ENCODE peak calls at places on chromosomes 13 and 19, in eight cellular contexts. One of them, this sample, is unnamed.

GRCh38 chr13:51731759-51732158 is 72.2 kb downstream of the DHRS12 start:
- DNase-seq in thoracic aorta: no peak
- DNase-seq in SK-N-MC: peak
- DNase-seq in esophagus muscularis mucosa: no peak
- DNase-seq in HL-60: no peak
- DNase-seq in SJCRH30: peak
- DNase-seq in epithelial cell of prostate: no peak
- DNase-seq in neural progenitor cell: no peak
- DNase-seq in this sample: no peak

GRCh38 chr19:29429021-29429420 is 96.8 kb upstream of the VSTM2B start:
- DNase-seq in neural progenitor cell: no peak
- DNase-seq in SJCRH30: no peak
- DNase-seq in HL-60: no peak
- DNase-seq in epithelial cell of prostate: no peak
- DNase-seq in SK-N-MC: no peak
- DNase-seq in esophagus muscularis mucosa: no peak
- DNase-seq in thoracic aorta: no peak
- DNase-seq in this sample: no peak

GRCh38 chr19:18802354-18802753 is 11.2 kb upstream of the COMP start:
- DNase-seq in thoracic aorta: no peak
- DNase-seq in HL-60: no peak
- DNase-seq in SK-N-MC: no peak
- DNase-seq in neural progenitor cell: peak
- DNase-seq in SJCRH30: peak
- DNase-seq in esophagus muscularis mucosa: no peak
- DNase-seq in epithelial cell of prostate: no peak
- DNase-seq in this sample: peak

GRCh38 chr13:65725001-65725400 is 1505.1 kb downstream of the PCDH9 start:
- DNase-seq in epithelial cell of prostate: no peak
- DNase-seq in esophagus muscularis mucosa: no peak
- DNase-seq in HL-60: no peak
- DNase-seq in thoracic aorta: no peak
- DNase-seq in SJCRH30: no peak
- DNase-seq in SK-N-MC: peak
- DNase-seq in neural progenitor cell: no peak
- DNase-seq in this sample: no peak

GRCh38 chr13:22227895-22228294 is 557.0 kb downstream of the FGF9 start:
- DNase-seq in epithelial cell of prostate: no peak
- DNase-seq in esophagus muscularis mucosa: no peak
- DNase-seq in SJCRH30: no peak
- DNase-seq in neural progenitor cell: no peak
- DNase-seq in HL-60: no peak
- DNase-seq in thoracic aorta: no peak
- DNase-seq in SK-N-MC: no peak
- DNase-seq in this sample: no peak

GRCh38 chr13:35690546-35690945 is 214.1 kb upstream of the MAB21L1 start:
- DNase-seq in thoracic aorta: no peak
- DNase-seq in neural progenitor cell: no peak
- DNase-seq in SJCRH30: peak
- DNase-seq in esophagus muscularis mucosa: no peak
- DNase-seq in SK-N-MC: no peak
- DNase-seq in HL-60: no peak
- DNase-seq in epithelial cell of prostate: peak
- DNase-seq in this sample: no peak

GRCh38 chr19:38697197-38697596 is 47.1 kb downstream of the CAPN12 start:
- DNase-seq in HL-60: no peak
- DNase-seq in epithelial cell of prostate: no peak
- DNase-seq in thoracic aorta: no peak
- DNase-seq in esophagus muscularis mucosa: no peak
- DNase-seq in neural progenitor cell: no peak
- DNase-seq in SJCRH30: no peak
- DNase-seq in SK-N-MC: no peak
- DNase-seq in this sample: no peak

GRCh38 chr19:44694184-44694579 is 4.8 kb upstream of the CEACAM16 start:
- DNase-seq in esophagus muscularis mucosa: no peak
- DNase-seq in epithelial cell of prostate: no peak
- DNase-seq in SK-N-MC: no peak
- DNase-seq in thoracic aorta: no peak
- DNase-seq in SJCRH30: no peak
- DNase-seq in neural progenitor cell: no peak
- DNase-seq in HL-60: peak
- DNase-seq in this sample: no peak

GRCh38 chr19:3851254-3852176 is 17.3 kb downstream of the ZFR2 start:
- DNase-seq in esophagus muscularis mucosa: no peak
- DNase-seq in SK-N-MC: no peak
- DNase-seq in HL-60: no peak
- DNase-seq in epithelial cell of prostate: no peak
- DNase-seq in SJCRH30: no peak
- DNase-seq in neural progenitor cell: no peak
- DNase-seq in thoracic aorta: no peak
- DNase-seq in this sample: no peak

GRCh38 chr13:34748078-34748477 is 194.0 kb upstream of the NBEA start:
- DNase-seq in SJCRH30: no peak
- DNase-seq in SK-N-MC: no peak
- DNase-seq in esophagus muscularis mucosa: no peak
- DNase-seq in thoracic aorta: no peak
- DNase-seq in HL-60: no peak
- DNase-seq in neural progenitor cell: no peak
- DNase-seq in epithelial cell of prostate: no peak
- DNase-seq in this sample: no peak

GRCh38 chr13:50512602-50513527 is 330.6 kb downstream of the DLEU7 start:
- DNase-seq in thoracic aorta: no peak
- DNase-seq in esophagus muscularis mucosa: no peak
- DNase-seq in neural progenitor cell: peak
- DNase-seq in HL-60: peak
- DNase-seq in epithelial cell of prostate: no peak
- DNase-seq in SK-N-MC: no peak
- DNase-seq in SJCRH30: peak
- DNase-seq in this sample: peak

GRCh38 chr19:50042363-50043024 is 16.7 kb downstream of the ZNF473 start:
- DNase-seq in SJCRH30: no peak
- DNase-seq in thoracic aorta: no peak
- DNase-seq in esophagus muscularis mucosa: no peak
- DNase-seq in neural progenitor cell: no peak
- DNase-seq in SK-N-MC: no peak
- DNase-seq in HL-60: no peak
- DNase-seq in epithelial cell of prostate: no peak
- DNase-seq in this sample: no peak

GRCh38 chr19:51339313-51339686 is 2.6 kb downstream of the VSIG10L start:
- DNase-seq in HL-60: peak
- DNase-seq in esophagus muscularis mucosa: no peak
- DNase-seq in epithelial cell of prostate: no peak
- DNase-seq in SJCRH30: no peak
- DNase-seq in SK-N-MC: no peak
- DNase-seq in thoracic aorta: no peak
- DNase-seq in neural progenitor cell: peak
- DNase-seq in this sample: no peak

GRCh38 chr19:45218887-45219780 is 26.1 kb downstream of the EXOC3L2 start:
- DNase-seq in epithelial cell of prostate: no peak
- DNase-seq in SJCRH30: no peak
- DNase-seq in neural progenitor cell: no peak
- DNase-seq in SK-N-MC: no peak
- DNase-seq in thoracic aorta: no peak
- DNase-seq in esophagus muscularis mucosa: no peak
- DNase-seq in HL-60: no peak
- DNase-seq in this sample: no peak

GRCh38 chr13:100890645-100891044 is 216.1 kb upstream of the TMTC4 start:
- DNase-seq in HL-60: no peak
- DNase-seq in esophagus muscularis mucosa: no peak
- DNase-seq in SK-N-MC: no peak
- DNase-seq in SJCRH30: peak
- DNase-seq in thoracic aorta: no peak
- DNase-seq in neural progenitor cell: no peak
- DNase-seq in epithelial cell of prostate: no peak
- DNase-seq in this sample: no peak

GRCh38 chr13:92948034-92948433 is 278.6 kb upstream of the GPC6 start:
- DNase-seq in SK-N-MC: no peak
- DNase-seq in SJCRH30: no peak
- DNase-seq in epithelial cell of prostate: no peak
- DNase-seq in HL-60: no peak
- DNase-seq in neural progenitor cell: no peak
- DNase-seq in esophagus muscularis mucosa: no peak
- DNase-seq in thoracic aorta: no peak
- DNase-seq in this sample: no peak

GRCh38 chr19:1284979-1285736 is 515 bp upstream of the EFNA2 start:
- DNase-seq in neural progenitor cell: peak
- DNase-seq in SK-N-MC: no peak
- DNase-seq in HL-60: no peak
- DNase-seq in thoracic aorta: no peak
- DNase-seq in epithelial cell of prostate: no peak
- DNase-seq in SJCRH30: peak
- DNase-seq in esophagus muscularis mucosa: no peak
- DNase-seq in this sample: no peak

GRCh38 chr19:7729831-7730285 is 2.1 kb downstream of the CLEC4G start:
- DNase-seq in HL-60: no peak
- DNase-seq in esophagus muscularis mucosa: no peak
- DNase-seq in epithelial cell of prostate: no peak
- DNase-seq in neural progenitor cell: no peak
- DNase-seq in SK-N-MC: no peak
- DNase-seq in SJCRH30: no peak
- DNase-seq in thoracic aorta: no peak
- DNase-seq in this sample: no peak

GRCh38 chr19:18379803-18380747 is 5.9 kb upstream of the GDF15 start:
- DNase-seq in SK-N-MC: no peak
- DNase-seq in SJCRH30: peak
- DNase-seq in HL-60: peak
- DNase-seq in esophagus muscularis mucosa: peak
- DNase-seq in thoracic aorta: peak
- DNase-seq in epithelial cell of prostate: peak
- DNase-seq in neural progenitor cell: no peak
- DNase-seq in this sample: peak

GRCh38 chr19:35223856-35224505 is 4.6 kb downstream of the FAM187B start:
- DNase-seq in SK-N-MC: no peak
- DNase-seq in neural progenitor cell: no peak
- DNase-seq in HL-60: no peak
- DNase-seq in epithelial cell of prostate: no peak
- DNase-seq in esophagus muscularis mucosa: peak
- DNase-seq in thoracic aorta: no peak
- DNase-seq in SJCRH30: no peak
- DNase-seq in this sample: no peak

GRCh38 chr13:62357887-62358645 is 942.4 kb upstream of the PCDH20 start:
- DNase-seq in thoracic aorta: no peak
- DNase-seq in HL-60: peak
- DNase-seq in neural progenitor cell: peak
- DNase-seq in esophagus muscularis mucosa: no peak
- DNase-seq in SJCRH30: peak
- DNase-seq in epithelial cell of prostate: no peak
- DNase-seq in SK-N-MC: no peak
- DNase-seq in this sample: peak

DNA sequence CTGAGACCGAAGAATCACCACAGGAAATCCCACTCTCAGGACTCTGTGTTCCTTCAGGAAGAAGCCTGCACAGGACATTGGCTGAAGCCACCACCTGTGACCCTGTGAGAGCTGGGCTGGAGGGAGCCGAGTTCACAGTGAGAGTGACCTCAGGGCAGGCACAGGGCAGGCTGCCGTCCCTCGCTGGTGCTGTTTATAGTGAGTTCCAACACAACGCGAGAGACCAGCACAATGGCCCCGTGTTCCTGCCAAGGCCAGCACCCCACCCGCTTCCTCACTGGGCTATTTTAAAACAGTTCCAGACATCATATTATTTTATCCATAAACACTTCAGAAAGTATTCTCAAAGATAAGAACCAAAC is 18.4 kb upstream of the GAS6 start:
- DNase-seq in SK-N-MC: no peak
- DNase-seq in neural progenitor cell: no peak
- DNase-seq in thoracic aorta: no peak
- DNase-seq in SJCRH30: no peak
- DNase-seq in HL-60: no peak
- DNase-seq in epithelial cell of prostate: no peak
- DNase-seq in esophagus muscularis mucosa: peak
- DNase-seq in this sample: no peak
- H3K27ac ChIP-seq in SK-N-MC: no peak
- H3K27ac ChIP-seq in neural progenitor cell: no peak
- H3K27ac ChIP-seq in thoracic aorta: peak
- H3K27ac ChIP-seq in SJCRH30: no peak
- H3K27ac ChIP-seq in HL-60: no peak
- H3K27ac ChIP-seq in epithelial cell of prostate: no peak
- H3K27ac ChIP-seq in esophagus muscularis mucosa: peak
- H3K27ac ChIP-seq in this sample: no peak

GRCh38 chr13:97211357-97211756 is 10.8 kb upstream of the MBNL2 start:
- DNase-seq in epithelial cell of prostate: no peak
- DNase-seq in HL-60: no peak
- DNase-seq in SK-N-MC: no peak
- DNase-seq in neural progenitor cell: no peak
- DNase-seq in esophagus muscularis mucosa: no peak
- DNase-seq in SJCRH30: no peak
- DNase-seq in thoracic aorta: no peak
- DNase-seq in this sample: no peak
- H3K27ac ChIP-seq in epithelial cell of prostate: no peak
- H3K27ac ChIP-seq in HL-60: no peak
- H3K27ac ChIP-seq in SK-N-MC: no peak
- H3K27ac ChIP-seq in neural progenitor cell: no peak
- H3K27ac ChIP-seq in esophagus muscularis mucosa: peak
- H3K27ac ChIP-seq in SJCRH30: no peak
- H3K27ac ChIP-seq in thoracic aorta: no peak
- H3K27ac ChIP-seq in this sample: no peak

GRCh38 chr13:46659413-46660065 is 106.6 kb downstream of the LRCH1 start:
- DNase-seq in HL-60: no peak
- DNase-seq in esophagus muscularis mucosa: no peak
- DNase-seq in SJCRH30: no peak
- DNase-seq in neural progenitor cell: no peak
- DNase-seq in epithelial cell of prostate: no peak
- DNase-seq in thoracic aorta: no peak
- DNase-seq in SK-N-MC: no peak
- DNase-seq in this sample: peak
- H3K27ac ChIP-seq in HL-60: no peak
- H3K27ac ChIP-seq in esophagus muscularis mucosa: no peak
- H3K27ac ChIP-seq in SJCRH30: no peak
- H3K27ac ChIP-seq in neural progenitor cell: no peak
- H3K27ac ChIP-seq in epithelial cell of prostate: no peak
- H3K27ac ChIP-seq in thoracic aorta: no peak
- H3K27ac ChIP-seq in SK-N-MC: no peak
- H3K27ac ChIP-seq in this sample: peak

GRCh38 chr19:46412034-46412982 is 1.1 kb downstream of the CCDC8 start:
- DNase-seq in epithelial cell of prostate: no peak
- DNase-seq in SJCRH30: no peak
- DNase-seq in esophagus muscularis mucosa: no peak
- DNase-seq in thoracic aorta: no peak
- DNase-seq in neural progenitor cell: peak
- DNase-seq in HL-60: no peak
- DNase-seq in SK-N-MC: no peak
- DNase-seq in this sample: no peak
- H3K27ac ChIP-seq in epithelial cell of prostate: peak
- H3K27ac ChIP-seq in SJCRH30: peak
- H3K27ac ChIP-seq in esophagus muscularis mucosa: peak
- H3K27ac ChIP-seq in thoracic aorta: peak
- H3K27ac ChIP-seq in neural progenitor cell: no peak
- H3K27ac ChIP-seq in HL-60: no peak
- H3K27ac ChIP-seq in SK-N-MC: peak
- H3K27ac ChIP-seq in this sample: no peak

This sample was measured in HepG2.